ENCODE peak calls at places on chromosomes 12 and 14, in seven cellular contexts. One of them, this sample, is unnamed.

GRCh38 chr14:55412686-55413085 is 1.1 kb upstream of the ATG14 start:
- DNase-seq in lower leg skin: no peak
- DNase-seq in testis: no peak
- DNase-seq in K562: no peak
- DNase-seq in A549: no peak
- DNase-seq in tibial nerve: no peak
- DNase-seq in stomach: no peak
- DNase-seq in this sample: peak; percentile 50

GRCh38 chr12:23911574-23911973 is 37.9 kb downstream of the SOX5 start:
- DNase-seq in lower leg skin: no peak
- DNase-seq in testis: no peak
- DNase-seq in K562: no peak
- DNase-seq in A549: no peak
- DNase-seq in tibial nerve: no peak
- DNase-seq in stomach: no peak
- DNase-seq in this sample: no peak

GRCh38 chr12:27293463-27293862 is 39.2 kb upstream of the BMAL2 start:
- DNase-seq in lower leg skin: no peak
- DNase-seq in testis: peak; percentile 72
- DNase-seq in K562: no peak
- DNase-seq in A549: no peak
- DNase-seq in tibial nerve: no peak
- DNase-seq in stomach: peak; percentile 73
- DNase-seq in this sample: no peak

GRCh38 chr12:716506-716905 is 35.9 kb upstream of the WNK1 start:
- DNase-seq in lower leg skin: no peak
- DNase-seq in testis: no peak
- DNase-seq in K562: peak; percentile 22
- DNase-seq in A549: no peak
- DNase-seq in tibial nerve: no peak
- DNase-seq in stomach: no peak
- DNase-seq in this sample: peak; percentile 75

GRCh38 chr14:22556021-22556989 is 32.7 kb downstream of the DAD1 start:
- DNase-seq in lower leg skin: peak; percentile 75
- DNase-seq in testis: peak; percentile 41
- DNase-seq in K562: peak; percentile 53
- DNase-seq in A549: no peak
- DNase-seq in tibial nerve: no peak
- DNase-seq in stomach: peak; percentile 74
- DNase-seq in this sample: peak; percentile 53

GRCh38 chr14:105281354-105282097 is 19.3 kb downstream of the BRF1 start:
- DNase-seq in lower leg skin: no peak
- DNase-seq in testis: peak; percentile 41
- DNase-seq in K562: no peak
- DNase-seq in A549: peak; percentile 76
- DNase-seq in tibial nerve: no peak
- DNase-seq in stomach: no peak
- DNase-seq in this sample: peak; percentile 62

GRCh38 chr14:22723814-22724213 is 42.7 kb upstream of the OXA1L start:
- DNase-seq in lower leg skin: no peak
- DNase-seq in testis: no peak
- DNase-seq in K562: no peak
- DNase-seq in A549: no peak
- DNase-seq in tibial nerve: no peak
- DNase-seq in stomach: no peak
- DNase-seq in this sample: no peak

GRCh38 chr14:56116128-56116900 is 1.9 kb upstream of the PELI2 start:
- DNase-seq in lower leg skin: no peak
- DNase-seq in testis: no peak
- DNase-seq in K562: no peak
- DNase-seq in A549: no peak
- DNase-seq in tibial nerve: no peak
- DNase-seq in stomach: no peak
- DNase-seq in this sample: no peak

GRCh38 chr12:104852102-104852501 is 106.0 kb downstream of the SLC41A2 start:
- DNase-seq in lower leg skin: no peak
- DNase-seq in testis: no peak
- DNase-seq in K562: no peak
- DNase-seq in A549: no peak
- DNase-seq in tibial nerve: no peak
- DNase-seq in stomach: no peak
- DNase-seq in this sample: no peak

GRCh38 chr12:127119600-127120140 is 1147.3 kb upstream of the TMEM132C start:
- DNase-seq in lower leg skin: no peak
- DNase-seq in testis: no peak
- DNase-seq in K562: no peak
- DNase-seq in A549: no peak
- DNase-seq in tibial nerve: no peak
- DNase-seq in stomach: no peak
- DNase-seq in this sample: no peak

GRCh38 chr12:63889721-63890509 is 45.4 kb downstream of the SRGAP1 start:
- DNase-seq in lower leg skin: no peak
- DNase-seq in testis: no peak
- DNase-seq in K562: no peak
- DNase-seq in A549: peak; percentile 64
- DNase-seq in tibial nerve: no peak
- DNase-seq in stomach: no peak
- DNase-seq in this sample: no peak

GRCh38 chr12:49537709-49538601 is 875 bp upstream of the KCNH3 start:
- DNase-seq in lower leg skin: no peak
- DNase-seq in testis: no peak
- DNase-seq in K562: peak; percentile 41
- DNase-seq in A549: no peak
- DNase-seq in tibial nerve: no peak
- DNase-seq in stomach: peak; percentile 29
- DNase-seq in this sample: peak; percentile 40

GRCh38 chr14:104967414-104968152 is 10.6 kb downstream of the AHNAK2 start:
- DNase-seq in lower leg skin: peak; percentile 80
- DNase-seq in testis: no peak
- DNase-seq in K562: no peak
- DNase-seq in A549: peak; percentile 36
- DNase-seq in tibial nerve: no peak
- DNase-seq in stomach: peak; percentile 64
- DNase-seq in this sample: no peak

GRCh38 chr12:114006482-114007425 is 40.6 kb upstream of the RBM19 start:
- DNase-seq in lower leg skin: no peak
- DNase-seq in testis: no peak
- DNase-seq in K562: no peak
- DNase-seq in A549: no peak
- DNase-seq in tibial nerve: no peak
- DNase-seq in stomach: no peak
- DNase-seq in this sample: no peak

GRCh38 chr14:27025648-27026047 is 427.8 kb upstream of the NOVA1 start:
- DNase-seq in lower leg skin: no peak
- DNase-seq in testis: no peak
- DNase-seq in K562: no peak
- DNase-seq in A549: no peak
- DNase-seq in tibial nerve: no peak
- DNase-seq in stomach: no peak
- DNase-seq in this sample: no peak

GRCh38 chr14:88613552-88614010 is 50.7 kb downstream of the ZC3H14 start:
- DNase-seq in lower leg skin: no peak
- DNase-seq in testis: no peak
- DNase-seq in K562: no peak
- DNase-seq in A549: no peak
- DNase-seq in tibial nerve: no peak
- DNase-seq in stomach: peak; percentile 27
- DNase-seq in this sample: no peak

GRCh38 chr14:37587881-37588666 is 7.0 kb downstream of the FOXA1 start:
- DNase-seq in lower leg skin: no peak
- DNase-seq in testis: no peak
- DNase-seq in K562: no peak
- DNase-seq in A549: peak; percentile 61
- DNase-seq in tibial nerve: no peak
- DNase-seq in stomach: no peak
- DNase-seq in this sample: no peak

GRCh38 chr14:25134184-25134583 is 84.2 kb upstream of the STXBP6 start:
- DNase-seq in lower leg skin: no peak
- DNase-seq in testis: no peak
- DNase-seq in K562: no peak
- DNase-seq in A549: no peak
- DNase-seq in tibial nerve: no peak
- DNase-seq in stomach: no peak
- DNase-seq in this sample: no peak

GRCh38 chr14:23362200-23362599 is 2.8 kb downstream of the EFS start:
- DNase-seq in lower leg skin: no peak
- DNase-seq in testis: no peak
- DNase-seq in K562: no peak
- DNase-seq in A549: peak; percentile 21
- DNase-seq in tibial nerve: no peak
- DNase-seq in stomach: no peak
- DNase-seq in this sample: no peak

GRCh38 chr14:36655963-36656768 is 5.5 kb upstream of the PAX9 start:
- DNase-seq in lower leg skin: no peak
- DNase-seq in testis: peak; percentile 73
- DNase-seq in K562: peak; percentile 14
- DNase-seq in A549: peak; percentile 77
- DNase-seq in tibial nerve: no peak
- DNase-seq in stomach: no peak
- DNase-seq in this sample: peak; percentile 62

GRCh38 chr14:93713726-93714405 is 74.4 kb downstream of the PRIMA1 start:
- DNase-seq in lower leg skin: no peak
- DNase-seq in testis: no peak
- DNase-seq in K562: no peak
- DNase-seq in A549: no peak
- DNase-seq in tibial nerve: no peak
- DNase-seq in stomach: no peak
- DNase-seq in this sample: no peak

GRCh38 chr14:31449971-31450610 is 7.2 kb downstream of the DTD2 start:
- DNase-seq in lower leg skin: no peak
- DNase-seq in testis: no peak
- DNase-seq in K562: peak; percentile 12
- DNase-seq in A549: peak; percentile 56
- DNase-seq in tibial nerve: no peak
- DNase-seq in stomach: no peak
- DNase-seq in this sample: peak; percentile 47

GRCh38 chr14:93926873-93927571 is at the start of gene FAM181A:
- DNase-seq in lower leg skin: no peak
- DNase-seq in testis: no peak
- DNase-seq in K562: no peak
- DNase-seq in A549: no peak
- DNase-seq in tibial nerve: no peak
- DNase-seq in stomach: no peak
- DNase-seq in this sample: no peak

GRCh38 chr12:49809369-49810158 is 18.6 kb downstream of the NCKAP5L start:
- DNase-seq in lower leg skin: no peak
- DNase-seq in testis: peak; percentile 76
- DNase-seq in K562: no peak
- DNase-seq in A549: no peak
- DNase-seq in tibial nerve: peak; percentile 44
- DNase-seq in stomach: no peak
- DNase-seq in this sample: no peak

GRCh38 chr12:79661629-79662028 is 29.1 kb downstream of the PAWR start:
- DNase-seq in lower leg skin: no peak
- DNase-seq in testis: no peak
- DNase-seq in K562: no peak
- DNase-seq in A549: no peak
- DNase-seq in tibial nerve: no peak
- DNase-seq in stomach: no peak
- DNase-seq in this sample: no peak

GRCh38 chr12:27779416-27779815 is 617 bp upstream of the KLHL42 start:
- DNase-seq in lower leg skin: no peak
- DNase-seq in testis: peak; percentile 77
- DNase-seq in K562: no peak
- DNase-seq in A549: peak; percentile 65
- DNase-seq in tibial nerve: no peak
- DNase-seq in stomach: no peak
- DNase-seq in this sample: peak; percentile 44

GRCh38 chr12:116915326-116915725 is 4.6 kb downstream of the FBXW8 start:
- DNase-seq in lower leg skin: no peak
- DNase-seq in testis: no peak
- DNase-seq in K562: no peak
- DNase-seq in A549: no peak
- DNase-seq in tibial nerve: no peak
- DNase-seq in stomach: no peak
- DNase-seq in this sample: no peak

GRCh38 chr12:116910280-116910644 is 488 bp upstream of the FBXW8 start:
- DNase-seq in lower leg skin: no peak
- DNase-seq in testis: no peak
- DNase-seq in K562: no peak
- DNase-seq in A549: no peak
- DNase-seq in tibial nerve: no peak
- DNase-seq in stomach: no peak
- DNase-seq in this sample: no peak

GRCh38 chr12:116906285-116906684 is 4.5 kb upstream of the FBXW8 start:
- DNase-seq in lower leg skin: no peak
- DNase-seq in testis: no peak
- DNase-seq in K562: no peak
- DNase-seq in A549: no peak
- DNase-seq in tibial nerve: no peak
- DNase-seq in stomach: no peak
- DNase-seq in this sample: no peak

GRCh38 chr12:116916122-116916521 is 5.4 kb downstream of the FBXW8 start:
- DNase-seq in lower leg skin: no peak
- DNase-seq in testis: no peak
- DNase-seq in K562: no peak
- DNase-seq in A549: no peak
- DNase-seq in tibial nerve: no peak
- DNase-seq in stomach: no peak
- DNase-seq in this sample: no peak

GRCh38 chr12:116910645-116911449 is at the start of gene FBXW8:
- DNase-seq in lower leg skin: peak; percentile 31
- DNase-seq in testis: peak; percentile 82
- DNase-seq in K562: peak; percentile 92
- DNase-seq in A549: peak; percentile 86
- DNase-seq in tibial nerve: no peak
- DNase-seq in stomach: peak; percentile 71
- DNase-seq in this sample: peak; percentile 68
- TF ChIP-seq POLR2A in lower leg skin: no peak
- TF ChIP-seq POLR2A in testis: no peak
- TF ChIP-seq POLR2A in K562: peak; percentile 66
- TF ChIP-seq POLR2A in A549: peak; percentile 81
- TF ChIP-seq POLR2A in tibial nerve: no peak
- TF ChIP-seq POLR2A in stomach: no peak
- TF ChIP-seq POLR2A in this sample: peak; percentile 39

GRCh38 chr14:21252149-21252548 is 17.1 kb downstream of the HNRNPC start:
- DNase-seq in lower leg skin: no peak
- DNase-seq in testis: no peak
- DNase-seq in K562: no peak
- DNase-seq in A549: no peak
- DNase-seq in tibial nerve: no peak
- DNase-seq in stomach: no peak
- DNase-seq in this sample: no peak
- TF ChIP-seq POLR2A in lower leg skin: no peak
- TF ChIP-seq POLR2A in testis: no peak
- TF ChIP-seq POLR2A in K562: peak; percentile 41
- TF ChIP-seq POLR2A in A549: no peak
- TF ChIP-seq POLR2A in tibial nerve: no peak
- TF ChIP-seq POLR2A in stomach: no peak
- TF ChIP-seq POLR2A in this sample: no peak

GRCh38 chr12:112979281-112979680 is 962 bp downstream of the OAS2 start:
- DNase-seq in lower leg skin: no peak
- DNase-seq in testis: no peak
- DNase-seq in K562: no peak
- DNase-seq in A549: no peak
- DNase-seq in tibial nerve: no peak
- DNase-seq in stomach: peak; percentile 37
- DNase-seq in this sample: no peak
- TF ChIP-seq POLR2A in lower leg skin: no peak
- TF ChIP-seq POLR2A in testis: no peak
- TF ChIP-seq POLR2A in K562: no peak
- TF ChIP-seq POLR2A in A549: no peak
- TF ChIP-seq POLR2A in tibial nerve: no peak
- TF ChIP-seq POLR2A in stomach: no peak
- TF ChIP-seq POLR2A in this sample: no peak

GRCh38 chr12:132710422-132711168 is at the start of gene PGAM5:
- DNase-seq in lower leg skin: peak; percentile 65
- DNase-seq in testis: peak; percentile 84
- DNase-seq in K562: peak; percentile 92
- DNase-seq in A549: peak; percentile 90
- DNase-seq in tibial nerve: peak; percentile 25
- DNase-seq in stomach: peak; percentile 93
- DNase-seq in this sample: peak; percentile 93
- TF ChIP-seq POLR2A in lower leg skin: no peak
- TF ChIP-seq POLR2A in testis: no peak
- TF ChIP-seq POLR2A in K562: peak; percentile 76
- TF ChIP-seq POLR2A in A549: peak; percentile 96
- TF ChIP-seq POLR2A in tibial nerve: peak; percentile 33
- TF ChIP-seq POLR2A in stomach: no peak
- TF ChIP-seq POLR2A in this sample: peak; percentile 75

This sample was measured in erythroblast.